ENCODE peak calls at places on chromosomes 13 and 19, in seven cellular contexts. N is GM23338, V is OCI-LY7, E is hepatocyte, Q is GM23248, K is MM.1S, T is PC-3. Y is an unnamed sample.

GRCh38 chr19:1105873-1106840 is 2.4 kb downstream of the GPX4 start:
- DNase-seq in N (no peak), V (no peak), E (no peak), Q (peak), K (no peak), T (no peak), Y (no peak)

GRCh38 chr13:27425918-27426630 is 1.7 kb downstream of the GTF3A start:
- DNase-seq in N (peak), V (peak), E (peak), Q (peak), K (peak), T (peak), Y (peak)

GRCh38 chr19:958967-959685 is 25.0 kb upstream of the WDR18 start:
- DNase-seq in N (no peak), V (no peak), E (peak), Q (peak), K (no peak), T (peak), Y (no peak)

GRCh38 chr19:33963514-33963913 is 166.8 kb downstream of the KCTD15 start:
- DNase-seq in N (no peak), V (no peak), E (no peak), Q (no peak), K (no peak), T (no peak), Y (no peak)

GRCh38 chr19:54459282-54460229 is 4.0 kb downstream of the LENG9 start:
- DNase-seq in N (no peak), V (no peak), E (no peak), Q (peak), K (no peak), T (no peak), Y (no peak)

GRCh38 chr13:30656178-30656577 is 38.5 kb downstream of the USPL1 start:
- DNase-seq in N (no peak), V (no peak), E (no peak), Q (no peak), K (no peak), T (no peak), Y (no peak)

GRCh38 chr13:27233964-27234363 is 17.4 kb upstream of the RPL21 start:
- DNase-seq in N (no peak), V (no peak), E (no peak), Q (no peak), K (no peak), T (no peak), Y (no peak)

GRCh38 chr19:49592486-49593232 is 1.7 kb downstream of the PRR12 start:
- DNase-seq in N (peak), V (peak), E (peak), Q (peak), K (no peak), T (peak), Y (peak)

GRCh38 chr19:32642771-32643170 is 32.2 kb downstream of the ANKRD27 start:
- DNase-seq in N (no peak), V (no peak), E (no peak), Q (no peak), K (no peak), T (no peak), Y (no peak)

GRCh38 chr13:60220072-60220471 is 56.3 kb upstream of the DIAPH3 start:
- DNase-seq in N (no peak), V (no peak), E (no peak), Q (no peak), K (no peak), T (no peak), Y (no peak)

GRCh38 chr19:57406516-57407123 is 4.3 kb upstream of the ZNF17 start:
- DNase-seq in N (peak), V (peak), E (peak), Q (peak), K (peak), T (peak), Y (peak)

GRCh38 chr19:5038631-5039271 is 69.8 kb downstream of the KDM4B start:
- DNase-seq in N (peak), V (peak), E (no peak), Q (peak), K (no peak), T (peak), Y (peak)

GRCh38 chr13:27830010-27830409 is 37.7 kb downstream of the GSX1 start:
- DNase-seq in N (peak), V (peak), E (peak), Q (peak), K (peak), T (peak), Y (peak)

GRCh38 chr19:49932731-49933131 is 3.4 kb upstream of the NUP62 start:
- DNase-seq in N (no peak), V (no peak), E (no peak), Q (no peak), K (no peak), T (no peak), Y (no peak)

GRCh38 chr13:23212621-23213020 is 31.8 kb downstream of the SGCG start:
- DNase-seq in N (peak), V (no peak), E (peak), Q (no peak), K (no peak), T (no peak), Y (no peak)

GRCh38 chr13:98796798-98797197 is 44.3 kb upstream of the SLC15A1 start:
- DNase-seq in N (no peak), V (no peak), E (no peak), Q (no peak), K (no peak), T (no peak), Y (no peak)

GRCh38 chr13:102970542-102970941 is 95.7 kb downstream of the SLC10A2 start:
- DNase-seq in N (no peak), V (peak), E (no peak), Q (no peak), K (peak), T (no peak), Y (no peak)

GRCh38 chr13:76860706-76861105 is 25.5 kb downstream of the KCTD12 start:
- DNase-seq in N (no peak), V (no peak), E (no peak), Q (no peak), K (no peak), T (no peak), Y (no peak)

GRCh38 chr13:30726192-30726591 is 9.2 kb upstream of the ALOX5AP start:
- DNase-seq in N (no peak), V (no peak), E (no peak), Q (peak), K (no peak), T (no peak), Y (no peak)

GRCh38 chr13:32427852-32428580 is at the start of gene N4BP2L1:
- DNase-seq in N (peak), V (peak), E (peak), Q (peak), K (peak), T (peak), Y (peak)

GRCh38 chr19:41263042-41263849 is 926 bp upstream of the HNRNPUL1 start:
- DNase-seq in N (peak), V (peak), E (peak), Q (peak), K (peak), T (peak), Y (peak)

GRCh38 chr19:51807111-51807701 is 12.2 kb downstream of the FPR3 start:
- DNase-seq in N (peak), V (no peak), E (no peak), Q (peak), K (no peak), T (peak), Y (no peak)

GRCh38 chr19:51809787-51810186 is 14.8 kb downstream of the FPR3 start:
- DNase-seq in N (no peak), V (no peak), E (no peak), Q (peak), K (no peak), T (peak), Y (no peak)

GRCh38 chr19:51807925-51808324 is 13.0 kb downstream of the FPR3 start:
- DNase-seq in N (no peak), V (no peak), E (no peak), Q (no peak), K (no peak), T (peak), Y (no peak)

GRCh38 chr19:51810228-51810627 is 15.3 kb downstream of the FPR3 start:
- DNase-seq in N (peak), V (no peak), E (no peak), Q (peak), K (no peak), T (peak), Y (no peak)

DNA sequence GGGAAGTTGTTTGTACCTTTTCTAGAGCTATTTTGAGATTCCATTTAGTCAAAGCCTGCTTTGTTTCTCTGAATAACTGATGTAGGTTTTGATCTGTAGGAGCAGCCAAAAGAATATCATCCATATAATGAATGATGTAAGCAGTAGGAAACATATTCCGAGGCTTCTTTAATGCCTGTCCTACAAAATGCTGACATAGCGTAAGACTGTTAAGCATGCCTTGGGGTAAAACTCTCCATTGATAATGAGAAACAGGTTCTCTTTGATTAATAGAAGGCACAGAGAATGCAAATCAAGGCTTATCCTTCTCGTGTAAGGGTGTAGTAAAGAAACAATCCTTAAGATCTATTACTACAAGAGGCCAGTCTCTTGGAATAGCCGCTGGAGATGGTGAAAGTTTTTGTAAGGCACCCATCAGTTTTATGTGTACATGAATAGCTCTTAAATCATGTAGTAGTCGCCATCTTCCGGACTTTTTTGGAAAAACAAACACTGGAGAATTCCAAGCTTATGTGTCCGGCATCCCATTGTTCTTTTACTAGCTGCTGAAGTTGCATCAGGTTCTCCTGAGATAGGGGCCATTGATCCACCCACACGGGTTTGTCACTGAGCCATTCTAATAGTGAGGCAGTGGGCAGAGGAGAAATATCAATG is 13.5 kb downstream of the FPR3 start:
- DNase-seq in N (no peak), V (no peak), E (no peak), Q (peak), K (no peak), T (peak), Y (no peak)
- H2AFZ ChIP-seq in N (no peak), V (no peak), E (no peak), Q (peak), K (no peak), T (peak), Y (no peak)

DNA sequence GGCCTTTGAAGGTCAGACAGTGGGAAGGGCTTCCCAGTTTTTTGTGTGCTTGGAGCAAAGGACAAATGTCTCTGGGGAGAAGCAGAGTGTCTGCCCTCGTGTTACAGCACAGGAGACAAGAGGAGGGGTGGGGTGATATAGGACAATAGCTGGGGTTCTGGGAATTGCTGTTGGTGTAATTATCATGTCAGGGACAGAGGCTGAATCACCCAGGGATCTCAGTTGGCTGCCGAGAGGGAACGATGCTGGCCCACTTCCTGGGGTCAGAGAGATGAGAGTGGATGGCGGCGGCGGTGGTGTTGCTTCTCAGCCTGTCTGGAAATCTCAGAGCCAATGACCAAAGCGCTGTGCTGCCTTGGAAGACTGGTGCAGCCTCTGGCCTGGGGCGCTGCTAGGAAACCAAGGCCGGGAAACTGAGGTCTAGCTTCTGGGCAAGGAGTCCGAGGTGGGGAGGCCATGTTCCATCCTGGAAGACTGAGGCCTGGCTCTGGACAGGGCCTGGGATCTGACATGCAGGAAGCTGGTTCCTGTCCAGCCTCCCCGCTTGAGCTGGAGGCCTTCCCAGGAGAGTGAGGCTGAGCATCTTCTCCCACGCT is 1.3 kb downstream of the INAFM1 start:
- DNase-seq in N (no peak), V (no peak), E (no peak), Q (peak), K (no peak), T (no peak), Y (no peak)
- TF ChIP-seq EZH2phosphoT487 in N (no peak), V (no peak), E (no peak), Q (no peak), K (no peak), T (no peak), Y (no peak)

GRCh38 chr13:113634279-113635047 is 23.5 kb downstream of the ATP4B start:
- DNase-seq in N (no peak), V (no peak), E (no peak), Q (no peak), K (no peak), T (no peak), Y (no peak)

GRCh38 chr13:113633485-113633873 is 24.5 kb downstream of the ATP4B start:
- DNase-seq in N (no peak), V (no peak), E (no peak), Q (no peak), K (no peak), T (no peak), Y (no peak)

GRCh38 chr13:113635709-113636108 is 22.3 kb downstream of the ATP4B start:
- DNase-seq in N (no peak), V (no peak), E (no peak), Q (no peak), K (no peak), T (no peak), Y (no peak)

GRCh38 chr13:113636266-113636963 is 21.6 kb downstream of the ATP4B start:
- DNase-seq in N (no peak), V (no peak), E (no peak), Q (no peak), K (no peak), T (no peak), Y (no peak)

DNA sequence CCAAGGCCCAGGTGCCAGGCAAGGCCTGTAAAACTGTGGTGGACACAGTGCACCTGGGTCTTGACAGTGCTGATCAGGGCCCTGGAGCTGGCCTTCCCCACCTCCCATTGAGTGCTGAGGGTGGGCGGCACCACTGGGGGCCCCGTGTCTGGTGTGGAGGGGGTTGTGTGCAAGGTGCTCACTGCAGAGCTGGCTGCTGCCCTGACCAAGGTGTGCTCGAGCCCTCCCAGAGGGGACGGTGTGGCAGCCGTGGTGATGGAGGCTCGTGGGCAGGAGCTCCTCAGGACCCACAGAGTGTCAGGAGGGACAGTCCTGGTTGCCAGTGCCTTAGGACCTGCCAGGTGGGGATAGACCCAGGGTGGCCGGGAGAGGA is 23.0 kb downstream of the ATP4B start:
- DNase-seq in N (no peak), V (no peak), E (no peak), Q (no peak), K (no peak), T (no peak), Y (no peak)
- H3K27ac ChIP-seq in N (no peak), V (no peak), E (no peak), Q (no peak), K (no peak), T (no peak), Y (no peak)

GRCh38 chr13:94968040-94968756 is 255.9 kb upstream of the SOX21 start:
- DNase-seq in N (peak), V (no peak), E (peak), Q (peak), K (no peak), T (no peak), Y (peak)
- H2AFZ ChIP-seq in N (peak), V (no peak), E (peak), Q (peak), K (no peak), T (peak), Y (peak)

GRCh38 chr19:39111593-39112199 is 13.9 kb upstream of the PAK4 start:
- DNase-seq in N (no peak), V (no peak), E (no peak), Q (no peak), K (no peak), T (peak), Y (no peak)

GRCh38 chr19:39109641-39110040 is 15.9 kb upstream of the PAK4 start:
- DNase-seq in N (no peak), V (no peak), E (no peak), Q (no peak), K (no peak), T (no peak), Y (no peak)

GRCh38 chr19:39112338-39112890 is 13.2 kb upstream of the PAK4 start:
- DNase-seq in N (no peak), V (no peak), E (no peak), Q (peak), K (no peak), T (peak), Y (no peak)

GRCh38 chr19:39113199-39113598 is 12.4 kb upstream of the PAK4 start:
- DNase-seq in N (no peak), V (no peak), E (no peak), Q (no peak), K (no peak), T (no peak), Y (no peak)

GRCh38 chr19:39110263-39110967 is 15.2 kb upstream of the PAK4 start:
- DNase-seq in N (peak), V (peak), E (peak), Q (peak), K (peak), T (peak), Y (peak)
- TF ChIP-seq EZH2phosphoT487 in N (no peak), V (no peak), E (no peak), Q (no peak), K (no peak), T (no peak), Y (no peak)

GRCh38 chr13:109509154-109509905 is 277.1 kb downstream of the IRS2 start:
- DNase-seq in N (no peak), V (no peak), E (peak), Q (peak), K (no peak), T (peak), Y (no peak)
- H3K27ac ChIP-seq in N (no peak), V (no peak), E (peak), Q (no peak), K (no peak), T (no peak), Y (no peak)

GRCh38 chr19:30942636-30943035 is 406.6 kb downstream of the TSHZ3 start:
- DNase-seq in N (no peak), V (no peak), E (no peak), Q (no peak), K (no peak), T (no peak), Y (no peak)
- H2AFZ ChIP-seq in N (peak), V (no peak), E (no peak), Q (no peak), K (no peak), T (no peak), Y (peak)